ENCODE peak calls at places on chromosomes 4 and X, in five cellular contexts. Y is heart right ventricle, E is PC-3, C is upper lobe of left lung, W is Peyer's patch. O is an unnamed sample.

GRCh38 chr4:63218837-63219236 is 1190.4 kb downstream of the TECRL start:
- DNase-seq in Y (no peak), E (no peak), C (no peak), W (no peak), O (no peak)

GRCh38 chr4:111847256-111848108 is 297.8 kb upstream of the FAM241A start:
- DNase-seq in Y (no peak), E (peak; percentile 17), C (no peak), W (no peak), O (no peak)

GRCh38 chr4:165443276-165443675 is 64.5 kb downstream of the CPE start:
- DNase-seq in Y (no peak), E (no peak), C (no peak), W (no peak), O (no peak)

GRCh38 chr4:138114434-138114833 is 127.7 kb downstream of the SLC7A11 start:
- DNase-seq in Y (no peak), E (no peak), C (no peak), W (no peak), O (no peak)

GRCh38 chrX:107714196-107714811 is 61.3 kb downstream of the TSC22D3 start:
- DNase-seq in Y (no peak), E (no peak), C (no peak), W (peak; percentile 52), O (no peak)

GRCh38 chrX:41333744-41333993 is 293 bp upstream of the DDX3X start:
- DNase-seq in Y (peak; percentile 69), E (peak; percentile 78), C (no peak), W (no peak), O (no peak)

GRCh38 chr4:89837385-89837995 is 529 bp upstream of the SNCA start:
- DNase-seq in Y (no peak), E (no peak), C (no peak), W (no peak), O (peak; percentile 32)

GRCh38 chr4:169345207-169345788 is 74.5 kb upstream of the SH3RF1 start:
- DNase-seq in Y (no peak), E (peak; percentile 90), C (no peak), W (no peak), O (no peak)

GRCh38 chrX:47458528-47458927 is 24.5 kb downstream of the ZNF41 start:
- DNase-seq in Y (no peak), E (no peak), C (no peak), W (no peak), O (no peak)

GRCh38 chr4:38226170-38226569 is 266.0 kb downstream of the PTTG2 start:
- DNase-seq in Y (no peak), E (no peak), C (no peak), W (no peak), O (no peak)

GRCh38 chrX:49876750-49877149 is 2.5 kb upstream of the USP27X start:
- DNase-seq in Y (no peak), E (peak; percentile 64), C (no peak), W (peak; percentile 53), O (no peak)

GRCh38 chr4:7161721-7162214 is 30.6 kb upstream of the SORCS2 start:
- DNase-seq in Y (no peak), E (no peak), C (no peak), W (peak; percentile 13), O (peak; percentile 9)

GRCh38 chr4:14831447-14831846 is 170.8 kb upstream of the CPEB2 start:
- DNase-seq in Y (no peak), E (peak; percentile 33), C (no peak), W (no peak), O (no peak)

GRCh38 chr4:88803600-88804096 is 106.0 kb upstream of the NAP1L5 start:
- DNase-seq in Y (peak; percentile 14), E (peak; percentile 93), C (no peak), W (peak; percentile 67), O (no peak)

GRCh38 chr4:10761903-10762302 is 77.3 kb upstream of the CLNK start:
- DNase-seq in Y (no peak), E (no peak), C (no peak), W (no peak), O (no peak)

GRCh38 chr4:10765386-10765785 is 80.8 kb upstream of the CLNK start:
- DNase-seq in Y (no peak), E (no peak), C (no peak), W (no peak), O (no peak)

GRCh38 chr4:10762541-10762940 is 78.0 kb upstream of the CLNK start:
- DNase-seq in Y (no peak), E (peak; percentile 53), C (no peak), W (no peak), O (no peak)
- TF ChIP-seq CTCF in Y (no peak), E (no peak), C (no peak), W (no peak), O (no peak)

GRCh38 chr4:76194325-76194724 is 19.3 kb downstream of the SCARB2 start:
- DNase-seq in Y (no peak), E (peak; percentile 85), C (no peak), W (peak; percentile 55), O (no peak)

GRCh38 chr4:76188149-76188548 is 25.5 kb downstream of the SCARB2 start:
- DNase-seq in Y (no peak), E (no peak), C (no peak), W (no peak), O (no peak)

GRCh38 chr4:76195326-76195725 is 18.3 kb downstream of the SCARB2 start:
- DNase-seq in Y (no peak), E (no peak), C (no peak), W (no peak), O (no peak)

GRCh38 chr4:76188557-76188956 is 25.1 kb downstream of the SCARB2 start:
- DNase-seq in Y (no peak), E (no peak), C (no peak), W (no peak), O (no peak)

DNA sequence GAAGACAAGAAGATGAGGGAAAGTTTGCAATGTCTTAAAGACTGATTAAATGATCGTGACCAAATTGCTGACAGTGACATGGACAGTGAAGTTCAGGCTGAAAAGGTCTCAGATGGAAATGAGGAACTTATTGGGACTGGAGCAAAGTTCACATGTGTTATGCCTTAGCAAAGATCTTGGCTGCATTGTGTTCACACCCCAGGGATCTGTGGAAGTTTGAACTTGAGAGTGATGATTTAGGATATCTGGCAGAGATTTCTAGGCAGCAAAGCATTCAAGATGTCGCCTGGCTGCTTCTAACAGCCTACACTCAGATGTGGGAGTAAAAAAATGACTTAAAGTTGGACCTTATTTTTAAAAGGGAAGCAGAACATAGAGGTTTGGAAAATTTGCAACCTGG is 21.4 kb downstream of the SCARB2 start:
- DNase-seq in Y (no peak), E (no peak), C (no peak), W (no peak), O (no peak)
- H3K27ac ChIP-seq in Y (no peak overlapping the region), E (no peak overlapping the region), C (peak overlapping the region; percentile 73), W (no peak overlapping the region), O (no peak overlapping the region)

GRCh38 chr4:178293601-178294000 is 851.4 kb upstream of the AGA start:
- DNase-seq in Y (no peak), E (no peak), C (no peak), W (no peak), O (no peak)

DNA sequence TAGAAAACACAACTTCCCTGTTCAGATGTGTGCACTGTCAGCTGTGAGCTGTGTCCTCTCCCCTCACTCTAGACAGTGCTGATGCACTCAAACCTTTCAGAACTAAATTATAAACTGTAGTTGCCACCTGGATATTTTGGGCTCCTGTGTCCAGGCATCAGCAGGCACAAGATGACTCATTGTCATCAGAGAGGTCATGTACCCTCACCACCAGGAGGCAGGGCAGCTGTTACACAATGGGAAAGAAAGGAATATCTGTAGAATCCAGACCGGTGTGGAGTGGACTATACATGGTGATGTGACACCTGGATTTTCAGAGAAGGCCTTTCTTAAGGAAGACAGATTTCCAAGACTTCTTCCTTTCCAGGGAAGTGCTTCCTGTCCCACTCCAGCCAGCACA is 854.4 kb upstream of the AGA start:
- DNase-seq in Y (no peak), E (peak; percentile 2), C (no peak), W (no peak), O (no peak)
- TF ChIP-seq CTCF in Y (no peak), E (peak; percentile 28), C (no peak), W (no peak), O (no peak)

GRCh38 chr4:108045687-108046024 is 56.0 kb downstream of the HADH start:
- DNase-seq in Y (peak; percentile 28), E (peak; percentile 51), C (no peak), W (no peak), O (no peak)
- H3K27ac ChIP-seq in Y (no peak overlapping the region), E (peak overlapping the region; percentile 59), C (no peak overlapping the region), W (no peak overlapping the region), O (no peak overlapping the region)

DNA sequence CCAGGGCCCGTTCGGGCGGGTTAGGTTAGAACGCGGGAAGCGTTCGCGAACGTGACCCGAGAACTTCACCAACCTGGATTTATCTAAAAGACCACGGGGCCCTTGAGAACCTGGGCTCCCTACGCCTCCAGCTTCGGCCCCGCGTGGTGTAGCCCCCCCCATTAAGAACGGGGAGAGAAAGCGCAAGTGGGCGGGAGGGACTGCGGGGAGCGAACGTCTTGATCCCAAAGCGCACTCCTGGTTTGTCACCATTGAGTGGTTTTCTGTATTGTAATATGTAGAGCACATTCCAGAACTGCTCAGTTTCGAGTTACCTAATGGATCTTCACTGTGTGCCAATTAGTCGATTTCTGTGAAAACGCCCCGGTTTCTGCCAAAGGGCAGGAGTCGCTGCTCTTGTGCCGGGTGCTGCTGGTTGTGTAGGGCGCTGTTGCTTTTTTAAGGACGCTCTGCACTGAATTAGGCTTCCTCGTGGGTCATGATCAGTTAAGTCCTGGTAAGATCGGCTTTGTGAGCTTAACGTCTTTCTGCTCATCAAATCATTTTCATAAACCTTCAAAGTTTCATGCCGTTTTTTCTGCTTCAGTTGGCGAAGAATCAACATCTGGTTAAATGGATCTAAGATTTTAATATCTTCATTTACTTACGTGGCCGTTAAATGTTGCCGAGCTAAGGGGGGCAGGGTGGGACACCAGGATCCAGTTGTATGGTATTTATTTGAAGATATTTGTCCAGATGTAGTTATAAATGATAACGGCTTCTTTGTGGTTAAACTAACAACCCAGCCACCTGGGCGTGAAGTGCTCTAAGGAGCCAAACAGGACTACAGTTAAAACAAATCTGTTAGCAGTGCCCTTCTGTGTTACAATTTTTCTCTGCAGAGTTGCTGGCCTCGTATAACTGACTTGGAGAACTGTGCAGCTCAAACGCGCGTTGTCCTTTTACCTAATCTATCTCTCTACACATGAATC is 808 bp downstream of the MND1 start:
- DNase-seq in Y (peak; percentile 18), E (peak; percentile 50), C (no peak), W (peak; percentile 65), O (peak; percentile 24)
- TF ChIP-seq CTCF in Y (no peak), E (no peak), C (no peak), W (no peak), O (no peak)

DNA sequence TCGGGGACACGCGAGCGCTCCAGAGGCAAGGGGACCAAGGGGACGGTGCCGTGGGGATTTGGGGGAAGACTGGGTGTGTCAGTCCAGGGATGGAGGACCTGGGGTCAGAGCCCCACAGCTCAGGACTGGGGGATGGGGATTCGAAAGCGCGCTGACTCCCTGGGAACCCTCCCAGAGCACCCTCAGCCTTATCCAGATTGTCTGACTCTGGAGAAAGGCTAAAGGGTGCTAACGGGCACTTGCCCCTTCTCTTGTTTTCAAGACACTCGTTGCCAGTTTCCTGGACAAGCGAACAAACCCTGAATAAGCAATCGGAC is 1.1 kb downstream of the DOCK11 start:
- DNase-seq in Y (no peak), E (no peak), C (no peak), W (no peak), O (no peak)
- H3K27ac ChIP-seq in Y (peak overlapping the region; percentile 76), E (no peak overlapping the region), C (peak overlapping the region; percentile 87), W (peak overlapping the region; percentile 85), O (no peak overlapping the region)

O was measured in dorsolateral prefrontal cortex.